ENCODE peak calls at places on chromosomes 11 and 22, in four cellular contexts. D is GM12878, I is HEK293T, H is SK-N-SH. P is an unnamed sample.

GRCh38 chr11:77771135-77771534 is 49.4 kb downstream of the RSF1 start:
- DNase-seq in D (no peak), I (no peak), H (no peak), P (no peak)

GRCh38 chr22:28029201-28029948 is 110.3 kb upstream of the PITPNB start:
- DNase-seq in D (no peak), I (no peak), H (peak; percentile 59), P (no peak)

GRCh38 chr22:33272180-33272579 is 214.0 kb upstream of the SYN3 start:
- DNase-seq in D (no peak), I (no peak), H (no peak), P (no peak)

GRCh38 chr11:131615611-131616010 is 245.2 kb downstream of the NTM start:
- DNase-seq in D (no peak), I (no peak), H (no peak), P (no peak)

GRCh38 chr22:45212992-45213751 is 27.5 kb downstream of the KIAA0930 start:
- DNase-seq in D (no peak), I (no peak), H (peak; percentile 59), P (no peak)

GRCh38 chr22:37276771-37277170 is 5.5 kb upstream of the CYTH4 start:
- DNase-seq in D (no peak), I (peak; percentile 46), H (no peak), P (peak; percentile 62)

GRCh38 chr11:109426442-109426841 is 4.5 kb downstream of the C11orf87 start:
- DNase-seq in D (no peak), I (no peak), H (peak; percentile 11), P (no peak)

GRCh38 chr11:72618801-72619200 is 55.4 kb downstream of the PDE2A start:
- DNase-seq in D (no peak), I (no peak), H (no peak), P (no peak)

GRCh38 chr11:105790021-105790420 is 180.1 kb downstream of the GRIA4 start:
- DNase-seq in D (no peak), I (no peak), H (no peak), P (no peak)

GRCh38 chr22:38299001-38299651 is 18.1 kb downstream of the CSNK1E start:
- DNase-seq in D (no peak), I (no peak), H (no peak), P (no peak)
- TF ChIP-seq FOXM1 in D (no peak), I (no peak), H (no peak), P (no peak)

GRCh38 chr11:43150697-43151096 is 161.1 kb upstream of the API5 start:
- DNase-seq in D (no peak), I (no peak), H (no peak), P (no peak)
- TF ChIP-seq FOXM1 in D (no peak), I (no peak), H (no peak), P (no peak)

GRCh38 chr11:75562836-75563484 is 907 bp downstream of the SERPINH1 start:
- DNase-seq in D (no peak), I (no peak), H (peak; percentile 64), P (peak; percentile 65)
- TF ChIP-seq FOXM1 in D (no peak), I (no peak), H (no peak), P (no peak)

DNA sequence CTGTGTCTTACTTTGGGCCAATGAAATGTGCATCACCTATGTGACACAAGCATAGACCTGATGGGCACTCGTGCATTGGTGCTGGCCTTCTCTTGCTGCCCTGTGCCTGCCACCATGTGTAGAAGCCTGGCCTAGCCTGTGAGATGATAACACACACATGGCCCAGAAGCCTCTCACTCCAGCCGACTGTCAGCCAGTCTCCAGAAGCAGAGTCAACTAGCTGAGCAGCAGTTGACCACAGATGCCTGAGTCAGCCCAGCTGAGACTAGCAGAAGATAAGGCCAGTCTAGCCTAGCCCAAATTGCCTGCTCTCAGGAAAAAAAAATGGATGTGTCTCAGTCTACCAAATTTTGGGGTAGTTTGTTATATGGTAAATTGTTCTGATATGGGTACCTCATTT is 46.2 kb downstream of the CSNK2A3 start:
- DNase-seq in D (no peak), I (no peak), H (no peak), P (no peak)
- TF ChIP-seq FOXM1 in D (no peak), I (no peak), H (no peak), P (no peak)

P was measured in K562.